ENCODE peak calls at places on chromosomes 1 and 21, in nine cellular contexts. X is upper lobe of left lung, S is AG04449, W is OCI-LY7, A is fibroblast of mammary gland, E is cardiac muscle cell, Y is osteocyte, L is endothelial cell, N is spleen. Z is an unnamed sample.

GRCh38 chr1:169874229-169874628 is 19.5 kb downstream of the SCYL3 start:
- DNase-seq in X (no peak), S (no peak), W (no peak), A (peak), E (no peak), Y (no peak), L (no peak), N (no peak), Z (no peak)

GRCh38 chr1:193940176-193940575 is 753.8 kb upstream of the B3GALT2 start:
- DNase-seq in X (no peak), S (no peak), W (no peak), A (no peak), E (no peak), Y (no peak), L (no peak), N (no peak), Z (no peak)

GRCh38 chr1:219088778-219089557 is 84.7 kb upstream of the LYPLAL1 start:
- DNase-seq in X (no peak), S (peak), W (no peak), A (peak), E (no peak), Y (no peak), L (no peak), N (peak), Z (no peak)

GRCh38 chr1:204128464-204128963 is 23.3 kb downstream of the ETNK2 start:
- DNase-seq in X (no peak), S (no peak), W (peak), A (peak), E (no peak), Y (no peak), L (no peak), N (no peak), Z (no peak)

GRCh38 chr1:61080408-61081134 is 1.8 kb upstream of the NFIA start:
- DNase-seq in X (no peak), S (no peak), W (no peak), A (no peak), E (peak), Y (no peak), L (no peak), N (no peak), Z (no peak)

GRCh38 chr1:43204394-43204793 is 32.3 kb downstream of the CFAP57 start:
- DNase-seq in X (no peak), S (no peak), W (no peak), A (no peak), E (no peak), Y (no peak), L (no peak), N (no peak), Z (no peak)

GRCh38 chr1:23745515-23745914 is 2.2 kb downstream of the ELOA start:
- DNase-seq in X (no peak), S (no peak), W (peak), A (peak), E (no peak), Y (no peak), L (no peak), N (no peak), Z (no peak)

GRCh38 chr1:248841702-248842395 is 3.8 kb downstream of the ZNF672 start:
- DNase-seq in X (no peak), S (no peak), W (peak), A (peak), E (peak), Y (no peak), L (peak), N (peak), Z (no peak)

GRCh38 chr1:55747285-55747890 is 532.2 kb upstream of the USP24 start:
- DNase-seq in X (no peak), S (no peak), W (no peak), A (peak), E (no peak), Y (no peak), L (no peak), N (no peak), Z (no peak)

GRCh38 chr1:119987112-119987511 is 82.3 kb downstream of the NOTCH2 start:
- DNase-seq in X (no peak), S (peak), W (no peak), A (peak), E (no peak), Y (no peak), L (no peak), N (no peak), Z (no peak)

GRCh38 chr1:208208132-208208487 is 36.1 kb downstream of the PLXNA2 start:
- DNase-seq in X (no peak), S (no peak), W (no peak), A (no peak), E (no peak), Y (no peak), L (no peak), N (no peak), Z (no peak)

GRCh38 chr1:116092752-116093489 is 18.3 kb upstream of the MAB21L3 start:
- DNase-seq in X (no peak), S (no peak), W (no peak), A (no peak), E (no peak), Y (no peak), L (no peak), N (no peak), Z (no peak)

GRCh38 chr1:244273845-244274619 is 177.7 kb downstream of the ADSS2 start:
- DNase-seq in X (no peak), S (peak), W (no peak), A (peak), E (no peak), Y (no peak), L (no peak), N (no peak), Z (no peak)

GRCh38 chr1:226092955-226093354 is 30.4 kb downstream of the H3-3A start:
- DNase-seq in X (no peak), S (no peak), W (no peak), A (peak), E (no peak), Y (no peak), L (no peak), N (no peak), Z (no peak)

GRCh38 chr21:34336756-34337391 is 26.9 kb upstream of the KCNE2 start:
- DNase-seq in X (no peak), S (peak), W (no peak), A (no peak), E (no peak), Y (no peak), L (no peak), N (no peak), Z (no peak)

GRCh38 chr1:32724678-32725594 is 22.4 kb upstream of the SYNC start:
- DNase-seq in X (no peak), S (peak), W (no peak), A (peak), E (no peak), Y (peak), L (peak), N (no peak), Z (no peak)

GRCh38 chr1:6287431-6287886 is 26.6 kb upstream of the GPR153 start:
- DNase-seq in X (no peak), S (no peak), W (no peak), A (no peak), E (no peak), Y (no peak), L (no peak), N (no peak), Z (no peak)

GRCh38 chr1:89670168-89670567 is 37.2 kb downstream of the LRRC8C start:
- DNase-seq in X (no peak), S (no peak), W (peak), A (peak), E (no peak), Y (no peak), L (no peak), N (no peak), Z (no peak)

GRCh38 chr1:58741689-58742553 is 41.9 kb downstream of the JUN start:
- DNase-seq in X (no peak), S (no peak), W (no peak), A (no peak), E (no peak), Y (no peak), L (no peak), N (no peak), Z (no peak)
- TF ChIP-seq CTCF in X (no peak), S (no peak), W (no peak), A (no peak), E (no peak), Y (no peak), L (no peak), N (no peak), Z (no peak)

GRCh38 chr1:151133339-151133761 is 13.1 kb downstream of the SEMA6C start:
- DNase-seq in X (no peak), S (no peak), W (no peak), A (peak), E (no peak), Y (no peak), L (no peak), N (no peak), Z (no peak)

GRCh38 chr1:151131832-151132675 is 14.4 kb downstream of the SEMA6C start:
- DNase-seq in X (peak), S (no peak), W (no peak), A (peak), E (no peak), Y (no peak), L (peak), N (no peak), Z (peak)

GRCh38 chr1:151132676-151133338 is 13.6 kb downstream of the SEMA6C start:
- DNase-seq in X (peak), S (no peak), W (no peak), A (no peak), E (no peak), Y (no peak), L (no peak), N (no peak), Z (no peak)

GRCh38 chr1:151128800-151129199 is 17.6 kb downstream of the SEMA6C start:
- DNase-seq in X (no peak), S (no peak), W (no peak), A (no peak), E (peak), Y (no peak), L (no peak), N (no peak), Z (no peak)

GRCh38 chr1:151130837-151131586 is 15.4 kb downstream of the SEMA6C start:
- DNase-seq in X (peak), S (peak), W (no peak), A (peak), E (peak), Y (no peak), L (peak), N (peak), Z (peak)
- TF ChIP-seq CTCF in X (no peak), S (no peak), W (no peak), A (no peak), E (peak), Y (no peak), L (no peak), N (no peak), Z (no peak)

DNA sequence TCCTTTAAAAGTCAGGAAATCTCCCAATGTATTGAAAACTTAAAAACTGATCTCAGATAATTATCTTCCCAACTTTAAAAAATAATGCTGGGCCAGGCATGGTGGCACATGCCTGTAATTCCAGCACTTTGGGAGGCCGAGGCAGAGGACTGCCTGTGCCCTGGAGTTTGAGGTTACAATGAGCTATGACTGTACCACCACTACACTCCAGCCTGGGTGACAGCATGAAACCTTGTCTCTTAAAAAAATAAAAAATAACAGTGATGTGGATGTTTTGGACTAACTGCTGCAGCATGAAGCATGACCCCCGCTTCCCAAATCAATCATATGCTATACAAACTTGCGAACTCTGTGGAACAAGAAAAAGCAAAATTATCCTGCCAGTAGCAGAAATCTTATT is 186.3 kb downstream of the RERE start:
- DNase-seq in X (no peak), S (no peak), W (no peak), A (peak), E (no peak), Y (no peak), L (no peak), N (no peak), Z (no peak)
- TF ChIP-seq CTCF in X (no peak), S (no peak), W (no peak), A (no peak), E (no peak), Y (no peak), L (no peak), N (no peak), Z (no peak)

DNA sequence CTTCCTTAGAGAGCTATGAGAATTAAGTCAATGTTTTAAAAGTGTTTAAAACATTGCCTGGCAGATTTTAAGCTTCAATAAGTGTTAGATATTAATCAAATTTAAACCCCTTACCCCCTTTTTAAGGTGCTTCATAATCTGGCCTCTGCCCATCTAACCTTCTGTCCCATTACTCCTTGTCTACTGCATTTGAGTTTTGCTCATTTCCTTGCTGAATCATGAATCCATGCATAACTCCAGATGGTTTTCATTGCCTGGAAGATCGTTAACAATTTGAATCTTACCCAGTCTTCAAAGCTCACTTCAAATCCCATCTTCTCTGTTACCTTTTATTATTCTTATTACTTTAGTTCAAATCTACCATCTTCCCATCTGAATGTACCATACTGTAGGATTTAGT is 4.6 kb downstream of the HJV start:
- DNase-seq in X (no peak), S (no peak), W (no peak), A (peak), E (no peak), Y (no peak), L (no peak), N (no peak), Z (no peak)
- TF ChIP-seq CTCF in X (no peak), S (no peak), W (no peak), A (no peak), E (no peak), Y (no peak), L (no peak), N (no peak), Z (no peak)

GRCh38 chr1:12276225-12276624 is 46.4 kb downstream of the VPS13D start:
- DNase-seq in X (no peak), S (no peak), W (no peak), A (peak), E (peak), Y (no peak), L (peak), N (no peak), Z (no peak)
- TF ChIP-seq CTCF in X (no peak), S (peak), W (no peak), A (peak), E (peak), Y (peak), L (peak), N (peak), Z (peak)

DNA sequence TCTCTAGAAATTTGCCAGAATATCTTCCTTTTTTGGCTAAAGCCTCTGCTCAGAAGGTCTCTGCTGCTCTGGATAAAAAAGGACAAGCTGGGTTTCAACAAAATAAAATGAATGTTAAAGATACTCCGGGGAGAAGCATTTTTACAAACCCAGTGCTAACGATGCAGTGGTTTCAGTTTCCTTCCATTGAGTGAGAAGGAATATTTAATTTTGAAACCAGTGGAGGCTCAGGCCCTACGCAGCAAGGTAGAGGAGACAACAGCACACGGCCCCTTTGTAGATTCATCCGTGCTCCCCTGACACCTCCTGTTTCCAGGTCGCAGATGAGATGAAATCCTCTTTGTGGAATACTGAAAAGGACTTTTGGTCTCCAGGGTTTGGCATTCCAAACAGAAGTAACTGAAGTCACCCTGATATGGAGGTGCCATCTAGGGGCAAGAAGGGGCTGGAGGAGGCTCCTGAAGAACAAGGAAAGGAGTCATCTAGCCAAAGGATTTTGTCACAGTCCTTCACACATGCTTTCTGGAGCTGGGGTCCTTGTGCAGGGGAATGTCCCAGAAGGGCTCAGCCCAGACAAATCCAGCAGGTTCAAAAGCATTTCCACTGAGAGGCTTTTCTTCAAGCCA is 65.7 kb upstream of the SYT6 start:
- DNase-seq in X (no peak), S (no peak), W (no peak), A (peak), E (peak), Y (no peak), L (no peak), N (no peak), Z (no peak)
- TF ChIP-seq CTCF in X (no peak), S (peak), W (no peak), A (peak), E (peak), Y (peak), L (no peak), N (no peak), Z (peak)